ENCODE peak calls at places on chromosomes 7 and 10, in four cellular contexts. One of them, this sample, is unnamed.

GRCh38 chr10:4725917-4726606 is 99.9 kb upstream of the AKR1E2 start:
- DNase-seq in lower lobe of right lung: no peak
- DNase-seq in heart left ventricle: no peak
- DNase-seq in AG04450: peak
- DNase-seq in this sample: peak

GRCh38 chr7:149846436-149847046 is 8.4 kb downstream of the ZNF862 start:
- DNase-seq in AG04450: no peak
- DNase-seq in heart left ventricle: no peak
- DNase-seq in lower lobe of right lung: no peak
- DNase-seq in this sample: no peak

GRCh38 chr7:149790754-149791360 is 17.5 kb upstream of the ZNF467 start:
- DNase-seq in AG04450: no peak
- DNase-seq in lower lobe of right lung: no peak
- DNase-seq in heart left ventricle: no peak
- DNase-seq in this sample: no peak

GRCh38 chr10:71079761-71080380 is 132.5 kb upstream of the UNC5B start:
- DNase-seq in heart left ventricle: peak
- DNase-seq in lower lobe of right lung: no peak
- DNase-seq in AG04450: no peak
- DNase-seq in this sample: no peak

GRCh38 chr10:117429644-117430043 is 54.4 kb upstream of the PDZD8 start:
- DNase-seq in AG04450: no peak
- DNase-seq in heart left ventricle: no peak
- DNase-seq in lower lobe of right lung: no peak
- DNase-seq in this sample: no peak

GRCh38 chr10:11149499-11149898 is 131.8 kb downstream of the CELF2 start:
- DNase-seq in AG04450: no peak
- DNase-seq in lower lobe of right lung: peak
- DNase-seq in heart left ventricle: no peak
- DNase-seq in this sample: no peak

GRCh38 chr10:98296514-98296913 is 28.5 kb upstream of the LOXL4 start:
- DNase-seq in AG04450: no peak
- DNase-seq in lower lobe of right lung: no peak
- DNase-seq in heart left ventricle: no peak
- DNase-seq in this sample: peak

GRCh38 chr10:36538945-36539586 is 586.3 kb upstream of the ANKRD30A start:
- DNase-seq in lower lobe of right lung: no peak
- DNase-seq in AG04450: no peak
- DNase-seq in heart left ventricle: peak
- DNase-seq in this sample: peak

GRCh38 chr7:79610301-79610700 is 156.8 kb upstream of the MAGI2 start:
- DNase-seq in heart left ventricle: no peak
- DNase-seq in lower lobe of right lung: no peak
- DNase-seq in AG04450: no peak
- DNase-seq in this sample: peak

GRCh38 chr7:150958603-150959002 is 19.5 kb downstream of the KCNH2 start:
- DNase-seq in lower lobe of right lung: no peak
- DNase-seq in AG04450: no peak
- DNase-seq in heart left ventricle: no peak
- DNase-seq in this sample: no peak

GRCh38 chr10:3723706-3724225 is 61.2 kb downstream of the KLF6 start:
- DNase-seq in heart left ventricle: no peak
- DNase-seq in lower lobe of right lung: no peak
- DNase-seq in AG04450: no peak
- DNase-seq in this sample: no peak

GRCh38 chr10:73814896-73815718 is 3.7 kb upstream of the NDST2 start:
- DNase-seq in AG04450: no peak
- DNase-seq in lower lobe of right lung: no peak
- DNase-seq in heart left ventricle: no peak
- DNase-seq in this sample: peak

GRCh38 chr7:35353481-35353880 is 99.6 kb upstream of the TBX20 start:
- DNase-seq in lower lobe of right lung: no peak
- DNase-seq in AG04450: no peak
- DNase-seq in heart left ventricle: no peak
- DNase-seq in this sample: no peak

GRCh38 chr10:85645097-85645496 is 721.5 kb downstream of the GRID1 start:
- DNase-seq in lower lobe of right lung: no peak
- DNase-seq in AG04450: no peak
- DNase-seq in heart left ventricle: no peak
- DNase-seq in this sample: no peak

GRCh38 chr10:106011189-106011744 is 1153.2 kb downstream of the SORCS1 start:
- DNase-seq in AG04450: no peak
- DNase-seq in lower lobe of right lung: no peak
- DNase-seq in heart left ventricle: no peak
- DNase-seq in this sample: no peak

GRCh38 chr7:25846722-25847121 is 305.3 kb upstream of the NFE2L3 start:
- DNase-seq in AG04450: peak
- DNase-seq in heart left ventricle: peak
- DNase-seq in lower lobe of right lung: no peak
- DNase-seq in this sample: peak

DNA sequence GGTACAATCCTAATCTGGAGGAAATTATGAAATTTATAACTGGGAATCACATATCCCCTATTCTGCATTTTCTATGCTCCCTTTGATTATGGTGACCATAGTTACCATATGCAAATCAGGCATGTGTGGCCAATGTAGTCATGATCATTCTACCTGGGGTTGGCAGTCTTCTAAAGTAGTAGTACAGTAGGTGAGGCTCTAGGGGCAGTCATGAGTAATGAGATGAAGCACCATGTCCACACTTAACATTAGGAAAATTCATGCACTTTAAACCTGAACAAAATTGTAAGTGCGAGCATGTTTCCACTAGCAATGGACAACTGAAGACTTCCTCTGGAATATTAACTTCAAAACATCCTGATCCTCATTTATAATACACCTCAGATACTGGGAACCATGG is 545.9 kb downstream of the SUGCT start:
- DNase-seq in heart left ventricle: no peak
- DNase-seq in lower lobe of right lung: no peak
- DNase-seq in AG04450: no peak
- DNase-seq in this sample: peak
- TF ChIP-seq CTCF in heart left ventricle: peak
- TF ChIP-seq CTCF in lower lobe of right lung: peak
- TF ChIP-seq CTCF in AG04450: peak
- TF ChIP-seq CTCF in this sample: peak

GRCh38 chr7:90246184-90246583 is 1.2 kb downstream of the CFAP69 start:
- DNase-seq in lower lobe of right lung: no peak
- DNase-seq in AG04450: no peak
- DNase-seq in heart left ventricle: no peak
- DNase-seq in this sample: peak

GRCh38 chr7:90248706-90249105 is 3.7 kb downstream of the CFAP69 start:
- DNase-seq in heart left ventricle: no peak
- DNase-seq in lower lobe of right lung: no peak
- DNase-seq in AG04450: no peak
- DNase-seq in this sample: no peak

GRCh38 chr7:90242369-90243168 is 2.4 kb upstream of the CFAP69 start:
- DNase-seq in AG04450: no peak
- DNase-seq in lower lobe of right lung: no peak
- DNase-seq in heart left ventricle: no peak
- DNase-seq in this sample: no peak

GRCh38 chr7:90244565-90244908 is 437 bp upstream of the CFAP69 start:
- DNase-seq in lower lobe of right lung: no peak
- DNase-seq in heart left ventricle: no peak
- DNase-seq in AG04450: no peak
- DNase-seq in this sample: no peak

DNA sequence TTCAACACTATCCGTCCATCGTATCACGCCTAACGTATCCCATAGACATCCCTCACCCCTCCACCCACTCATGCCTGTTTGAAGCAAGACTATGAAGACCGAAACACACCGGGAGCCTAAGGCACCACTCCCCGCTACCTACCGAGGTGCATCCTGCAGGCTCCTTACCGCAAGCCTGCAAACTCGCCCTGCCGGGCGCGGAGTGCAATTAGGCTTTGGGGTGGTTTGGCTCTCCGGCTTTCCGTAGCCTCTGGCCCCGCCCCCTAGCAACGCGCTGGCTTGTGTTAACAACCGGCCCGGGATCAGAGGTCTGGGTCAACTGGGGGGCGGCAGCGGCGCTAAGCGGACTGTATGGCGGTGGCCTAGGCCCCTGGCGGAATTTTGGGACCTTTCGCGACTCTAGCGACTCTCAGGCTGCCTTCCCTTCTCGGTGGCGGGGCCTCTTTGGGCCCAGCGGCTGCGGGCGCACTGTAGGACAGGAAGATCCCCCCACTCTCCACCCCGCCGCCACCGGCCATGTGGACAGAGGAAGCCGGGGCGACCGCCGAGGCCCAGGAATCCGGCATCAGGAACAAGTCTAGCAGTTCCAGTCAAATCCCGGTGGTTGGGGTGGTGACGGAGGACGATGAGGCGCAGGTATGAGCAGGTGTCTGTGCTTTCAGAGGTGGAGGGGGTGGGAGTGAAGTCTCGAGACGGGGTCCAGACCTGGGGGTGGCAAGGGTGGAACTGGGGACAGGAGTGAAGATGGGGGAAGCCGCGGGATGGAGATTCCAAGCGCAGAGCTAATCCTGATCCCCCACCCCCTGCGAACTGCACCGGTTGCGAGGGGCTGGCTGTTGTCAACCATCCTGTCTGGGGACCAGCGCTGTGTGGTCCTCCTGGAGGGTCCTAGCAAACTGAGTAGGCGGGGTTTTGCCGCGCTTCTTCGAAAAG is at the start of gene CFAP69:
- DNase-seq in heart left ventricle: peak
- DNase-seq in lower lobe of right lung: peak
- DNase-seq in AG04450: peak
- DNase-seq in this sample: peak
- TF ChIP-seq CTCF in heart left ventricle: no peak
- TF ChIP-seq CTCF in lower lobe of right lung: peak
- TF ChIP-seq CTCF in AG04450: peak
- TF ChIP-seq CTCF in this sample: peak

GRCh38 chr7:98232276-98232585 is 19.8 kb downstream of the TECPR1 start:
- DNase-seq in AG04450: no peak
- DNase-seq in heart left ventricle: no peak
- DNase-seq in lower lobe of right lung: no peak
- DNase-seq in this sample: no peak
- TF ChIP-seq CTCF in AG04450: no peak
- TF ChIP-seq CTCF in heart left ventricle: no peak
- TF ChIP-seq CTCF in lower lobe of right lung: no peak
- TF ChIP-seq CTCF in this sample: no peak

GRCh38 chr7:45177801-45178200 is 20.2 kb downstream of the RAMP3 start:
- DNase-seq in heart left ventricle: no peak
- DNase-seq in AG04450: no peak
- DNase-seq in lower lobe of right lung: peak
- DNase-seq in this sample: no peak

GRCh38 chr7:45179666-45180065 is 22.1 kb downstream of the RAMP3 start:
- DNase-seq in lower lobe of right lung: peak
- DNase-seq in heart left ventricle: no peak
- DNase-seq in AG04450: no peak
- DNase-seq in this sample: no peak

GRCh38 chr7:45176886-45177731 is 19.5 kb downstream of the RAMP3 start:
- DNase-seq in lower lobe of right lung: peak
- DNase-seq in AG04450: no peak
- DNase-seq in heart left ventricle: no peak
- DNase-seq in this sample: no peak

GRCh38 chr7:45180084-45180986 is 22.7 kb downstream of the RAMP3 start:
- DNase-seq in lower lobe of right lung: peak
- DNase-seq in heart left ventricle: peak
- DNase-seq in AG04450: no peak
- DNase-seq in this sample: no peak

GRCh38 chr7:45178241-45179225 is 20.9 kb downstream of the RAMP3 start:
- DNase-seq in heart left ventricle: no peak
- DNase-seq in AG04450: no peak
- DNase-seq in lower lobe of right lung: peak
- DNase-seq in this sample: no peak
- TF ChIP-seq CTCF in heart left ventricle: no peak
- TF ChIP-seq CTCF in AG04450: peak
- TF ChIP-seq CTCF in lower lobe of right lung: no peak
- TF ChIP-seq CTCF in this sample: no peak

GRCh38 chr10:21532694-21533576 is 1.1 kb upstream of the MLLT10 start:
- DNase-seq in AG04450: no peak
- DNase-seq in heart left ventricle: no peak
- DNase-seq in lower lobe of right lung: no peak
- DNase-seq in this sample: no peak

GRCh38 chr10:21534611-21535493 is 820 bp downstream of the MLLT10 start:
- DNase-seq in lower lobe of right lung: peak
- DNase-seq in heart left ventricle: peak
- DNase-seq in AG04450: no peak
- DNase-seq in this sample: peak

GRCh38 chr10:21535494-21535818 is 1.4 kb downstream of the MLLT10 start:
- DNase-seq in heart left ventricle: no peak
- DNase-seq in lower lobe of right lung: no peak
- DNase-seq in AG04450: no peak
- DNase-seq in this sample: peak

GRCh38 chr10:21531164-21531563 is 2.9 kb upstream of the MLLT10 start:
- DNase-seq in heart left ventricle: no peak
- DNase-seq in lower lobe of right lung: no peak
- DNase-seq in AG04450: no peak
- DNase-seq in this sample: peak

GRCh38 chr10:21533577-21534475 is at the start of gene MLLT10:
- DNase-seq in heart left ventricle: peak
- DNase-seq in AG04450: peak
- DNase-seq in lower lobe of right lung: peak
- DNase-seq in this sample: peak
- TF ChIP-seq CTCF in heart left ventricle: no peak
- TF ChIP-seq CTCF in AG04450: peak
- TF ChIP-seq CTCF in lower lobe of right lung: peak
- TF ChIP-seq CTCF in this sample: peak